ENCODE peak calls at places on chromosomes 5 and 9, in five cellular contexts. One of them, this sample, is unnamed.

GRCh38 chr5:131268758-131269370 is 5.0 kb downstream of the CDC42SE2 start:
- DNase-seq in posterior cingulate gyrus: no peak
- DNase-seq in colonic mucosa: no peak
- DNase-seq in Daoy: no peak
- DNase-seq in stimulated activated CD8-positive, alpha-beta memory T cell treated with anti-CD3 and anti-CD28 coated beads, Interleukin-12 subunit alpha, Interleukin-12 subunit beta, amount 100 ng/mL, for 1 hour: no peak
- DNase-seq in this sample: no peak

GRCh38 chr5:103120607-103121200 is 603 bp downstream of the PPIP5K2 start:
- DNase-seq in posterior cingulate gyrus: no peak
- DNase-seq in colonic mucosa: peak
- DNase-seq in Daoy: peak
- DNase-seq in stimulated activated CD8-positive, alpha-beta memory T cell treated with anti-CD3 and anti-CD28 coated beads, Interleukin-12 subunit alpha, Interleukin-12 subunit beta, amount 100 ng/mL, for 1 hour: no peak
- DNase-seq in this sample: no peak

GRCh38 chr5:126878624-126879023 is 101.7 kb downstream of the LMNB1 start:
- DNase-seq in posterior cingulate gyrus: no peak
- DNase-seq in colonic mucosa: no peak
- DNase-seq in Daoy: no peak
- DNase-seq in stimulated activated CD8-positive, alpha-beta memory T cell treated with anti-CD3 and anti-CD28 coated beads, Interleukin-12 subunit alpha, Interleukin-12 subunit beta, amount 100 ng/mL, for 1 hour: no peak
- DNase-seq in this sample: no peak

GRCh38 chr9:69867081-69867814 is 46.6 kb downstream of the CFAP95 start:
- DNase-seq in posterior cingulate gyrus: no peak
- DNase-seq in colonic mucosa: no peak
- DNase-seq in Daoy: peak
- DNase-seq in stimulated activated CD8-positive, alpha-beta memory T cell treated with anti-CD3 and anti-CD28 coated beads, Interleukin-12 subunit alpha, Interleukin-12 subunit beta, amount 100 ng/mL, for 1 hour: no peak
- DNase-seq in this sample: no peak

GRCh38 chr5:136040746-136041415 is 12.1 kb downstream of the TGFBI start:
- DNase-seq in posterior cingulate gyrus: no peak
- DNase-seq in colonic mucosa: peak
- DNase-seq in Daoy: peak
- DNase-seq in stimulated activated CD8-positive, alpha-beta memory T cell treated with anti-CD3 and anti-CD28 coated beads, Interleukin-12 subunit alpha, Interleukin-12 subunit beta, amount 100 ng/mL, for 1 hour: no peak
- DNase-seq in this sample: no peak

GRCh38 chr5:129111351-129111750 is 16.8 kb downstream of the ISOC1 start:
- DNase-seq in posterior cingulate gyrus: no peak
- DNase-seq in colonic mucosa: no peak
- DNase-seq in Daoy: no peak
- DNase-seq in stimulated activated CD8-positive, alpha-beta memory T cell treated with anti-CD3 and anti-CD28 coated beads, Interleukin-12 subunit alpha, Interleukin-12 subunit beta, amount 100 ng/mL, for 1 hour: no peak
- DNase-seq in this sample: no peak

GRCh38 chr5:154753792-154754191 is 1.4 kb upstream of the LARP1 start:
- DNase-seq in posterior cingulate gyrus: peak
- DNase-seq in colonic mucosa: peak
- DNase-seq in Daoy: peak
- DNase-seq in stimulated activated CD8-positive, alpha-beta memory T cell treated with anti-CD3 and anti-CD28 coated beads, Interleukin-12 subunit alpha, Interleukin-12 subunit beta, amount 100 ng/mL, for 1 hour: no peak
- DNase-seq in this sample: no peak

GRCh38 chr5:31442253-31442820 is 89.6 kb downstream of the DROSHA start:
- DNase-seq in posterior cingulate gyrus: no peak
- DNase-seq in colonic mucosa: no peak
- DNase-seq in Daoy: no peak
- DNase-seq in stimulated activated CD8-positive, alpha-beta memory T cell treated with anti-CD3 and anti-CD28 coated beads, Interleukin-12 subunit alpha, Interleukin-12 subunit beta, amount 100 ng/mL, for 1 hour: no peak
- DNase-seq in this sample: no peak

GRCh38 chr9:133683494-133684460 is 47.6 kb downstream of the DBH start:
- DNase-seq in posterior cingulate gyrus: no peak
- DNase-seq in colonic mucosa: no peak
- DNase-seq in Daoy: peak
- DNase-seq in stimulated activated CD8-positive, alpha-beta memory T cell treated with anti-CD3 and anti-CD28 coated beads, Interleukin-12 subunit alpha, Interleukin-12 subunit beta, amount 100 ng/mL, for 1 hour: peak
- DNase-seq in this sample: no peak

GRCh38 chr5:92353107-92354030 is 970.3 kb upstream of the ARRDC3 start:
- DNase-seq in posterior cingulate gyrus: no peak
- DNase-seq in colonic mucosa: no peak
- DNase-seq in Daoy: no peak
- DNase-seq in stimulated activated CD8-positive, alpha-beta memory T cell treated with anti-CD3 and anti-CD28 coated beads, Interleukin-12 subunit alpha, Interleukin-12 subunit beta, amount 100 ng/mL, for 1 hour: no peak
- DNase-seq in this sample: no peak

GRCh38 chr9:78242041-78242440 is 6.2 kb downstream of the CEP78 start:
- DNase-seq in posterior cingulate gyrus: no peak
- DNase-seq in colonic mucosa: no peak
- DNase-seq in Daoy: no peak
- DNase-seq in stimulated activated CD8-positive, alpha-beta memory T cell treated with anti-CD3 and anti-CD28 coated beads, Interleukin-12 subunit alpha, Interleukin-12 subunit beta, amount 100 ng/mL, for 1 hour: no peak
- DNase-seq in this sample: no peak